ENCODE peak calls at places on chromosomes 16 and 17, in nine cellular contexts. K is SK-N-SH; U is A549; T is Peyer's patch; H is H1; I is CD8-positive, alpha-beta T cell; Q is CD4-positive, alpha-beta memory T cell; R is mesenchymal stem cell; S is PC-9. J is an unnamed sample.

GRCh38 chr16:23283571-23283970 is 18.5 kb upstream of the SCNN1B start:
- DNase-seq in U (no peak), R (no peak), K (no peak), I (no peak), T (no peak), Q (no peak), S (peak; percentile 73), H (no peak), J (no peak)

GRCh38 chr17:11564483-11565380 is 33.5 kb upstream of the DNAH9 start:
- DNase-seq in H (no peak), Q (no peak), U (no peak), I (no peak), R (no peak), S (no peak), T (no peak), K (no peak), J (no peak)

GRCh38 chr16:30948956-30949654 is at the start of gene ORAI3:
- DNase-seq in R (peak; percentile 82), K (peak; percentile 80), U (peak; percentile 53), H (no peak), I (peak; percentile 30), S (peak; percentile 53), T (peak; percentile 89), Q (peak; percentile 22), J (peak; percentile 42)

GRCh38 chr17:68375566-68375965 is 81.7 kb downstream of the WIPI1 start:
- DNase-seq in T (no peak), U (no peak), K (no peak), I (no peak), R (no peak), H (no peak), S (no peak), Q (no peak), J (no peak)

GRCh38 chr17:80023261-80024205 is 12.1 kb downstream of the TBC1D16 start:
- DNase-seq in K (peak; percentile 61), I (no peak), T (no peak), Q (no peak), R (no peak), S (no peak), H (no peak), U (no peak), J (no peak)

GRCh38 chr17:2634361-2634960 is 41.0 kb downstream of the PAFAH1B1 start:
- DNase-seq in I (no peak), R (peak; percentile 38), H (no peak), Q (no peak), U (peak; percentile 68), S (peak; percentile 99), T (peak; percentile 68), K (no peak), J (peak; percentile 9)

GRCh38 chr17:32943206-32943605 is 15.3 kb downstream of the TMEM98 start:
- DNase-seq in I (no peak), H (no peak), Q (no peak), T (no peak), S (no peak), R (no peak), U (no peak), K (no peak), J (no peak)

GRCh38 chr16:2190659-2191445 is 5.6 kb downstream of the CASKIN1 start:
- DNase-seq in S (no peak), U (no peak), Q (no peak), R (no peak), T (no peak), H (no peak), I (no peak), K (no peak), J (no peak)

GRCh38 chr17:76025294-76025693 is 1.8 kb downstream of the EVPL start:
- DNase-seq in Q (no peak), I (no peak), H (no peak), T (no peak), U (no peak), S (no peak), K (no peak), R (no peak), J (no peak)

GRCh38 chr17:63699638-63700527 is at the start of gene LIMD2:
- DNase-seq in U (peak; percentile 69), S (no peak), K (peak; percentile 99), I (peak; percentile 86), Q (peak; percentile 86), R (peak; percentile 49), H (no peak), T (peak; percentile 91), J (peak; percentile 65)

GRCh38 chr16:1983544-1984346 is at the start of gene GFER:
- DNase-seq in K (peak; percentile 99), H (peak; percentile 81), T (peak; percentile 94), U (peak; percentile 94), R (peak; percentile 92), I (peak; percentile 55), Q (peak; percentile 70), S (peak; percentile 73), J (peak; percentile 86)

GRCh38 chr16:81451753-81452680 is 7.4 kb downstream of the CMIP start:
- DNase-seq in T (peak; percentile 84), S (no peak), U (no peak), R (no peak), K (no peak), H (no peak), I (peak; percentile 76), Q (peak; percentile 34), J (no peak)

GRCh38 chr17:63976702-63977101 is 4.0 kb upstream of the SCN4A start:
- DNase-seq in R (no peak), U (no peak), K (no peak), H (no peak), T (no peak), I (no peak), S (no peak), Q (no peak), J (no peak)

GRCh38 chr16:30805056-30805369 is 18.0 kb upstream of the ZNF629 start:
- DNase-seq in I (no peak), T (no peak), K (no peak), U (no peak), R (no peak), S (no peak), Q (no peak), H (no peak), J (no peak)

GRCh38 chr17:57868007-57868774 is 18.3 kb upstream of the MRPS23 start:
- DNase-seq in T (peak; percentile 82), H (peak; percentile 58), S (peak; percentile 82), K (peak; percentile 84), I (no peak), U (peak; percentile 97), R (peak; percentile 90), Q (no peak), J (peak; percentile 98)

GRCh38 chr16:79915264-79916160 is 315.0 kb upstream of the MAF start:
- DNase-seq in H (no peak), T (no peak), K (no peak), Q (no peak), R (no peak), S (no peak), U (no peak), I (no peak), J (no peak)

GRCh38 chr16:9534759-9535158 is 443.3 kb downstream of the HAPSTR1 start:
- DNase-seq in T (no peak), I (no peak), K (no peak), R (no peak), Q (no peak), S (no peak), H (no peak), U (no peak), J (no peak)

DNA sequence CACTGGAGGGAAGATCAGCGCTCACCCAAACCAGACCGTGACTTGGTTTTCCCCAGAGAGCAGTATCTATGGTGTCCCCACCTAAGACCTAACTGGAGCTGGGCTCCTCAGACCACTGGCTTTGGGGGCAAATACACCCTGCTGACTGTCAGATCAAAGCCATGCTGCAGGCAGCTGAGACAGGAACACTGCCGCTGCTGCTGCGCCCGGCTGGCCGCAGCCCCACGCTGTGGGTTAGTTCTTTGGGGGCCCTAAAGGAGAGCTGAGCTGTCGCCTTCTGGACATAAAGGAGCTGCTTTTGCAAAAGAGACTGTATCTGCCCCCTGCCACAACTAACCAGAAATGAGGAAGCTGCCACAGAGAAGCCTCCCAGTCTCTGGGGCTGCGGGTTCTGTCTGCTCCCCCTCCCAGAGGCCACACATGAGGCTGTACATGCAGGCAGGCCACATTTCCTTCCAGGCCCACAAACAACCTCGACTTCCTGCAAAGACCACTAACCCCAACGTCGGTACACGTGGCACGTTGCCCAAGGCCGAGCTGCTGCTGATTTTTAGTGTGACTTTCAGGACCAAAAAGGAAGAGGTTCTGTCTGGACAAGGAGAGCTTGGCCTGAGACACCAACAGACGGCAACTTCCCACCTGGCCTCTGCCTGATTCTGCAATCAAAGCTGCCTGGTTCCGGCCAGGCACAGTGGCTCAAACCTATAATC is 18.2 kb upstream of the ABR start:
- DNase-seq in S (no peak), H (no peak), T (peak; percentile 96), I (peak; percentile 77), R (peak; percentile 66), K (no peak), U (no peak), Q (peak; percentile 73), J (no peak)
- H3K4me3 ChIP-seq in S (no peak overlapping the region), H (no peak overlapping the region), T (no peak overlapping the region), I (peak overlapping the region; percentile 10), R (no peak overlapping the region), K (no peak overlapping the region), U (no peak overlapping the region), Q (no peak overlapping the region), J (no peak overlapping the region)

GRCh38 chr17:72175263-72175662 is 54.4 kb downstream of the SOX9 start:
- DNase-seq in T (no peak), U (no peak), H (no peak), R (no peak), K (no peak), Q (no peak), I (no peak), S (no peak), J (no peak)
- H3K27ac ChIP-seq in T (no peak overlapping the region), U (peak overlapping the region; percentile 45), H (no peak overlapping the region), R (no peak overlapping the region), K (no peak overlapping the region), Q (no peak overlapping the region), I (no peak overlapping the region), S (no peak overlapping the region), J (no peak overlapping the region)

DNA sequence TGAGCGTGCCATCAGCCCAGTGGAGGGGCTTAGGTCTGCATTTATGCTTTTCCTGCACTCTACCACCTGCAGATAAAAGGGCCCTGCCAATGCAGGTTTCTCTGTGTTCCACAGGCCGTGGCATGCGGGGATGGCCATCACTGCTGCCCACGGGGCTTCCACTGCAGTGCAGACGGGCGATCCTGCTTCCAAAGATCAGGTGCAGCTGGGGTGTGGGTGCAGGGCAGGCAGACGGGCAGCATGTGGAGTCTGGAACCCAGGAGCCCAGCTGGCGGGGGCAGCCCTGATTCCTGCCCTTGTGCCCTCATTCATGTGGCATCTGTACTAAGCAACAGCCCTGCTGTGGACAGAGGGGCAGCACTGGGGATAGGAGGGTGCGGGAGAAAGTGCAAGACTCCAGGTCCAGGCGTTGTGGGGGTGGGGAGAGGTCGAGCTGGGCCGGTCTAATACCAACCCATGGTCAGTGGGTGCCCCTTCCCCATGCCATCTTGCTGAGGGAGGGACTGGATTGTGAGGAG is 4.5 kb downstream of the GRN start:
- DNase-seq in K (no peak), I (no peak), R (no peak), T (no peak), U (no peak), Q (no peak), H (no peak), S (no peak), J (no peak)
- H3K4me3 ChIP-seq in K (no peak overlapping the region), I (no peak overlapping the region), R (no peak overlapping the region), T (no peak overlapping the region), U (no peak overlapping the region), Q (no peak overlapping the region), H (no peak overlapping the region), S (no peak overlapping the region), J (no peak overlapping the region)

DNA sequence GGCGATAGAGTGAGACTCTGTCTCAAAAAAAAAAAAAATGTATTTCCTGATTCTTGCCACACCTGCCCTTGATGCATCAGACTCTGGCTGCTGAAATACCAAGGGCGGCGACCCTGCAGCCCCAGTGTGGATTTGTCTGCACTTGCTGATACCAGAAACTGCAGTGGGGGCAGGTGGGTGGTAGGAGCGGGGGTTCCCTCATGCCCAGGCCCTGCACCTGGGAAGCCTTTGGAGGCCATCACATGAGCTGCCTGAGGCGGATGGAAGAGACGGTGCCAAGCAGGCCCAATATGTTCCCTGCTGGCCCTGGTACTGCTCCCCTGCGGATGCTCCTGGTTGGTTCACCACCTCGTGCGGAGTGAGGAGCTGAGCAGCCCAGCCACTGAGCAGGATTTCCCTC is 50.6 kb downstream of the MARF1 start:
- DNase-seq in S (no peak), K (no peak), R (no peak), T (no peak), H (no peak), Q (peak; percentile 23), I (peak; percentile 50), U (no peak), J (no peak)
- H3K27ac ChIP-seq in S (peak overlapping the region; percentile 99), K (no peak overlapping the region), R (no peak overlapping the region), T (peak overlapping the region; percentile 20), H (no peak overlapping the region), Q (no peak overlapping the region), I (no peak overlapping the region), U (peak overlapping the region; percentile 93), J (no peak overlapping the region)

J was measured in SJSA1.